ENCODE peak calls at places on chromosome 14, in nine cellular contexts. V, K, C, J, G, X, E, A and L are unnamed samples.

GRCh38 chr14:30681752-30682355 is 59.7 kb downstream of the SCFD1 start:
- DNase-seq in V (no peak), K (no peak), C (no peak), J (no peak), G (no peak), X (peak; percentile 5), E (no peak), A (no peak), L (no peak)

GRCh38 chr14:55446127-55446736 is 5.8 kb upstream of the TBPL2 start:
- DNase-seq in V (peak; percentile 38), K (peak; percentile 13), C (no peak), J (peak; percentile 80), G (peak; percentile 81), X (peak; percentile 75), E (no peak), A (no peak), L (peak; percentile 31)

GRCh38 chr14:47438650-47439140 is 236.7 kb downstream of the MDGA2 start:
- DNase-seq in V (no peak), K (no peak), C (no peak), J (no peak), G (no peak), X (peak; percentile 1), E (no peak), A (no peak), L (no peak)

GRCh38 chr14:35121887-35122695 is at the start of the genes PPP2R3C and PRORP:
- DNase-seq in V (peak; percentile 72), K (peak; percentile 79), C (peak; percentile 93), J (peak; percentile 95), G (peak; percentile 94), X (peak; percentile 95), E (peak; percentile 86), A (peak; percentile 57), L (peak; percentile 77)

GRCh38 chr14:105260826-105261438 is 12.6 kb downstream of the BTBD6 start:
- DNase-seq in V (no peak), K (no peak), C (no peak), J (no peak), G (no peak), X (no peak), E (no peak), A (no peak), L (no peak)

GRCh38 chr14:95346820-95347219 is 27.1 kb upstream of the CLMN start:
- DNase-seq in V (no peak), K (no peak), C (no peak), J (no peak), G (no peak), X (no peak), E (no peak), A (no peak), L (no peak)

GRCh38 chr14:25406818-25407217 is 356.9 kb upstream of the STXBP6 start:
- DNase-seq in V (peak; percentile 0), K (no peak), C (no peak), J (peak; percentile 39), G (peak; percentile 8), X (peak; percentile 58), E (no peak), A (no peak), L (no peak)

GRCh38 chr14:104390941-104391901 is 188.3 kb upstream of the C14orf180 start:
- DNase-seq in V (no peak), K (no peak), C (peak; percentile 39), J (peak; percentile 51), G (no peak), X (peak; percentile 19), E (no peak), A (no peak), L (no peak)

GRCh38 chr14:34035177-34035933 is 84.5 kb upstream of the EGLN3 start:
- DNase-seq in V (no peak), K (no peak), C (peak; percentile 86), J (no peak), G (no peak), X (no peak), E (peak; percentile 15), A (no peak), L (no peak)

GRCh38 chr14:95531473-95531872 is 3.4 kb upstream of the GLRX5 start:
- DNase-seq in V (no peak), K (no peak), C (no peak), J (no peak), G (peak; percentile 75), X (no peak), E (no peak), A (no peak), L (no peak)

GRCh38 chr14:106850913-106851825 is 1324.8 kb downstream of the TMEM121 start:
- DNase-seq in V (no peak), K (no peak), C (no peak), J (no peak), G (no peak), X (no peak), E (no peak), A (no peak), L (no peak)

GRCh38 chr14:57266060-57266459 is 2.6 kb downstream of the EXOC5 start:
- DNase-seq in V (no peak), K (no peak), C (no peak), J (no peak), G (peak; percentile 19), X (no peak), E (no peak), A (no peak), L (no peak)

GRCh38 chr14:57412341-57412740 is 22.0 kb downstream of the NAA30 start:
- DNase-seq in V (no peak), K (no peak), C (no peak), J (no peak), G (no peak), X (no peak), E (no peak), A (no peak), L (no peak)

GRCh38 chr14:33375781-33376180 is 437.1 kb downstream of the NPAS3 start:
- DNase-seq in V (peak; percentile 4), K (no peak), C (no peak), J (no peak), G (no peak), X (no peak), E (no peak), A (no peak), L (no peak)

GRCh38 chr14:75200451-75200850 is 24.0 kb upstream of the TMED10 start:
- DNase-seq in V (no peak), K (no peak), C (peak; percentile 86), J (no peak), G (no peak), X (peak; percentile 75), E (no peak), A (no peak), L (no peak)

GRCh38 chr14:65703996-65704395 is 291.5 kb downstream of the FUT8 start:
- DNase-seq in V (no peak), K (no peak), C (no peak), J (no peak), G (peak; percentile 16), X (no peak), E (no peak), A (no peak), L (no peak)

GRCh38 chr14:34498684-34499412 is 36.8 kb upstream of the SPTSSA start:
- DNase-seq in V (no peak), K (no peak), C (no peak), J (peak; percentile 76), G (peak; percentile 23), X (peak; percentile 49), E (no peak), A (no peak), L (no peak)

GRCh38 chr14:93133476-93133875 is 17.8 kb upstream of the ITPK1 start:
- DNase-seq in V (peak; percentile 62), K (no peak), C (no peak), J (no peak), G (peak; percentile 60), X (no peak), E (no peak), A (no peak), L (peak; percentile 53)

GRCh38 chr14:101070540-101071492 is 167.3 kb upstream of the RTL1 start:
- DNase-seq in V (no peak), K (no peak), C (peak; percentile 25), J (no peak), G (no peak), X (no peak), E (peak; percentile 12), A (no peak), L (no peak)

GRCh38 chr14:33377596-33378390 is 439.1 kb downstream of the NPAS3 start:
- DNase-seq in V (no peak), K (no peak), C (no peak), J (no peak), G (no peak), X (no peak), E (no peak), A (no peak), L (no peak)

GRCh38 chr14:89845346-89845745 is 109.2 kb downstream of the EFCAB11 start:
- DNase-seq in V (peak; percentile 64), K (no peak), C (no peak), J (no peak), G (peak; percentile 94), X (no peak), E (no peak), A (no peak), L (peak; percentile 73)

GRCh38 chr14:88189040-88189839 is 133.8 kb downstream of the KCNK10 start:
- DNase-seq in V (peak; percentile 88), K (no peak), C (no peak), J (peak; percentile 89), G (peak; percentile 81), X (peak; percentile 79), E (peak; percentile 70), A (no peak), L (peak; percentile 53)

GRCh38 chr14:32710351-32711102 is 228.2 kb upstream of the NPAS3 start:
- DNase-seq in V (no peak), K (no peak), C (no peak), J (no peak), G (no peak), X (no peak), E (no peak), A (no peak), L (no peak)

GRCh38 chr14:96145116-96145864 is 59.3 kb upstream of the BDKRB2 start:
- DNase-seq in V (peak; percentile 83), K (no peak), C (no peak), J (no peak), G (peak; percentile 86), X (no peak), E (no peak), A (no peak), L (no peak)

GRCh38 chr14:51614707-51615106 is 37.0 kb upstream of the FRMD6 start:
- DNase-seq in V (peak; percentile 40), K (no peak), C (no peak), J (no peak), G (peak; percentile 52), X (peak; percentile 4), E (no peak), A (no peak), L (no peak)

GRCh38 chr14:55026441-55026792 is 482 bp downstream of the WDHD1 start:
- DNase-seq in V (no peak), K (no peak), C (no peak), J (no peak), G (no peak), X (no peak), E (no peak), A (no peak), L (no peak)

GRCh38 chr14:70709726-70710382 is 68.1 kb downstream of the TTC9 start:
- DNase-seq in V (no peak), K (no peak), C (no peak), J (peak; percentile 95), G (no peak), X (peak; percentile 98), E (no peak), A (no peak), L (no peak)

GRCh38 chr14:34843011-34843554 is 32.1 kb downstream of the BAZ1A start:
- DNase-seq in V (peak; percentile 55), K (no peak), C (no peak), J (no peak), G (peak; percentile 67), X (no peak), E (no peak), A (no peak), L (peak; percentile 28)

GRCh38 chr14:50676814-50677516 is 8.9 kb upstream of the SAV1 start:
- DNase-seq in V (no peak), K (no peak), C (no peak), J (no peak), G (no peak), X (no peak), E (no peak), A (no peak), L (no peak)

GRCh38 chr14:20412876-20413784 is at the start of gene TEP1:
- DNase-seq in V (no peak), K (peak; percentile 21), C (peak; percentile 95), J (peak; percentile 86), G (peak; percentile 86), X (peak; percentile 77), E (peak; percentile 85), A (peak; percentile 57), L (peak; percentile 51)